ENCODE peak calls at places on chromosomes 11 and 22, in six cellular contexts. H, C, E, A, O and S are unnamed samples.
A peak's percentile ranks its signal among the peaks of the same experiment; 100 is the strongest.

GRCh38 chr11:27721505-27722116 is 21.4 kb upstream of the BDNF start:
- DNase-seq in H (no peak), C (no peak), E (no peak), A (no peak), O (no peak), S (no peak)

GRCh38 chr11:46309669-46310288 is 32.3 kb downstream of the CREB3L1 start:
- DNase-seq in H (no peak), C (no peak), E (no peak), A (peak; percentile 77), O (peak; percentile 48), S (no peak)

GRCh38 chr11:36306888-36307287 is 10.8 kb downstream of the PRR5L start:
- DNase-seq in H (peak; percentile 37), C (no peak), E (no peak), A (no peak), O (peak; percentile 27), S (no peak)

GRCh38 chr11:27861706-27862430 is 161.6 kb upstream of the BDNF start:
- DNase-seq in H (no peak), C (no peak), E (no peak), A (no peak), O (no peak), S (no peak)

GRCh38 chr11:3808846-3809623 is 675 bp downstream of the PGAP2 start:
- DNase-seq in H (peak; percentile 68), C (peak; percentile 41), E (no peak), A (peak; percentile 61), O (peak; percentile 62), S (peak; percentile 81)

GRCh38 chr11:6251990-6252473 is 7.6 kb upstream of the CCKBR start:
- DNase-seq in H (no peak), C (no peak), E (no peak), A (peak; percentile 18), O (no peak), S (no peak)

GRCh38 chr11:95723353-95723942 is 66.1 kb downstream of the FAM76B start:
- DNase-seq in H (no peak), C (no peak), E (no peak), A (no peak), O (no peak), S (no peak)

GRCh38 chr11:14341968-14342367 is 17.0 kb downstream of the RRAS2 start:
- DNase-seq in H (no peak), C (no peak), E (no peak), A (no peak), O (no peak), S (no peak)

GRCh38 chr11:132941024-132941646 is 591.2 kb downstream of the OPCML start:
- DNase-seq in H (peak; percentile 56), C (no peak), E (no peak), A (peak; percentile 31), O (no peak), S (peak; percentile 60)

GRCh38 chr11:114317738-114318137 is 21.5 kb downstream of the NNMT start:
- DNase-seq in H (peak; percentile 39), C (no peak), E (no peak), A (no peak), O (peak; percentile 13), S (peak; percentile 75)

GRCh38 chr11:61912530-61912898 is 4.9 kb downstream of the RAB3IL1 start:
- DNase-seq in H (peak; percentile 17), C (no peak), E (no peak), A (no peak), O (no peak), S (no peak)

DNA sequence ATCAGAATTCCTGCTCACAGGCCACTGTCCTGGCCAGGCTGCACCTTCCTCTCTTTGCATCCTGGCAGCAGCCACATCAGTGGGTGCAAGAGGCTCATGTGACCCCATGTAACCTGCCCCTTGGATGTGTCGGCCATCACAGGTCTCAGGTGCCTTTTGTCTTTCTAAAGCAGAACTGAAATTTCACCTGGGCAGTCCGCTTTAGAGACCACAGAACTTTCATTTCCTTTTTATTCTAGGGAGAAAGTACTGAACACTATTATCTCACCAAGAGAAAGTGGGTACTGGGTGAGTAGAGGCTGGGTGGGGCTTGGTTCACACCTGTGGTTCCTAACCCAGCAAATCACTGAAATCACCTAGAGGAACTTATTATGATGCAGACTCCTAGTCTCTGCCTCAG is 51.7 kb upstream of the NUP160 start:
- DNase-seq in H (no peak), C (peak; percentile 75), E (no peak), A (no peak), O (no peak), S (no peak)
- TF ChIP-seq JUND in H (no peak), C (no peak), E (no peak), A (no peak), O (no peak), S (no peak)

GRCh38 chr11:40132881-40133280 is 1326.6 kb downstream of the LRRC4C start:
- DNase-seq in H (no peak), C (no peak), E (no peak), A (no peak), O (no peak), S (no peak)

GRCh38 chr11:40133526-40133925 is 1325.9 kb downstream of the LRRC4C start:
- DNase-seq in H (no peak), C (no peak), E (no peak), A (no peak), O (no peak), S (no peak)

GRCh38 chr11:40129276-40129675 is 1330.2 kb downstream of the LRRC4C start:
- DNase-seq in H (peak; percentile 12), C (no peak), E (no peak), A (no peak), O (no peak), S (peak; percentile 22)

GRCh38 chr11:40134820-40135219 is 1324.6 kb downstream of the LRRC4C start:
- DNase-seq in H (peak; percentile 8), C (no peak), E (no peak), A (no peak), O (no peak), S (no peak)

GRCh38 chr11:40130427-40130826 is 1329.0 kb downstream of the LRRC4C start:
- DNase-seq in H (peak; percentile 16), C (no peak), E (no peak), A (no peak), O (no peak), S (peak; percentile 13)
- TF ChIP-seq JUND in H (no peak), C (no peak), E (no peak), A (no peak), O (no peak), S (no peak)

DNA sequence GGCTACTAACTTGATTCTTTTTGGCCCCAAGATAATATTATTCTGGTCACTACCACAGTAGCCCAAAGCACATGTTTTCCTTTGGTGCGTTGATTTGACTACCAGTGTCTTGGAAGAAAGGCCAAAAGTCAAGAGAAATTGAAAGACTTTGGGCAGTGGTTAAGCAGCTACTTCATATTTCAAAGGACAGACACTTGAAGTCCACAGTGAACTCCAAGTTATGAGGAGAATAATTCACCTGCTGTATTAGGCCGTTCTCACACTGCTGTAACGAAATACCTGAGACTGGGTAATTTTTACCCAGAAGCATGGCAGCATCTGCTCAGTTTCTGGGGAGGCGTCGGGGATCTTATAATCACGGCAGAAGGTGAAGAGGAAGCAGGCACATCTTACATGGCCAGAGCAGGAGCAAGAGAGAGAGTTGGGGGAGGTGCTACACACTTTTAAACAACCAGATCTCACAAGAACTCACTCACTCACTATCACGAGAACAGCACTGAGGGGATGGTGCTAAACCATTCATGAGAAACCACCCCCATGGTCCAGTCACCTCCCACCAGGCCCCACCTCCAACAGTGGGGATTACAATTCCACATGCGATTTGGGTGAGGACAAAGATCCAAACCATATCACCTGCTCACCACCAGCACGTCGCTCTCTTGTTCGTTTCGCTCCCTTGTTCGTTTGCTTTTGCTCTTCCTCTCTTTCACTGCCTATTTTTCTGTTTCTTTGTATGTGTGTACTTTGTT is 40.2 kb upstream of the PICALM start:
- DNase-seq in H (no peak), C (no peak), E (no peak), A (no peak), O (no peak), S (no peak)
- TF ChIP-seq JUND in H (no peak), C (no peak), E (no peak), A (no peak), O (no peak), S (no peak)

DNA sequence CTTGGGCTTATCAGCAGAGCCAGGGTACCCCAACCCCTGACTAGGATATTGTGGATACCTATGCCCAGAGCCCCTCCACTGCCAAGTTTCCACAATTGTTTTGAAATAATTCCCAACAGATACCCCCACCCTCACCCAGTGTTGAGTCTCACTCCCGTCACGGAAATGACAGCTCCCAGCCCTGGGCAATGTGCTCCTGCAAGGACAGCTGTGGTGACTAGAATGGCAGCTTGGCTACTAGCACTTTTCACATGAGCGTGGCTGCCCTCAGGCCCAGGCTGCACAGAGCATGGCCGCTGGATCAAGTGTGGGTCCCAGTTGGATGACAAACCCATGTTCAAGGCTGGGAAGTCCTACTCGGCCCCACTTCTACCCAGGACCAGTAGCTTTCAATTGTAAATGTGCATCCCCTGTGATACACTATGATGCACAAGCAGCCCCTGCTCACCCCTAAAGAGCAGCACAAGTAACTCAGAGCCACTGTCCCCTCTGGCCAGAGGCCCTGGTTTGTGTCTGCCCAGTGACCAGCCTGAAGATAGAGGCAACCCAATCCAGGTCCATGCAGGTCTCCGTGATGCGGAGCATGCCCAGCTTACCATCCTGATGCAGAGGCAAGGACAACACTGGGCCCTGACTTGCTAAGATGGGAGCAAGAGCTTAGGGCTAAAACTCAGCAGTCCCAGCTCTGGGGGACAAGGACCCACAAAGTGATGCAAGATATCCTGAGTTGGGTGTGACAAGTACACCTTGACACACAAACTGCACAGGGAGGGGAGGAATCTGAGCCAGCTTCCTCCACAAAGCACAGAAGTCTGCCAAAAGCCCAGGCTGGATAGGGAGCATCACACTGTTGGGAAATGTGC is 13.2 kb downstream of the KCNQ1OT1 start:
- DNase-seq in H (no peak), C (no peak), E (no peak), A (no peak), O (no peak), S (no peak)
- TF ChIP-seq JUND in H (no peak), C (no peak), E (no peak), A (no peak), O (no peak), S (no peak)

GRCh38 chr11:73415854-73416615 is 39.8 kb downstream of the RELT start:
- DNase-seq in H (no peak), C (no peak), E (no peak), A (no peak), O (no peak), S (no peak)
- TF ChIP-seq JUND in H (peak; percentile 45), C (no peak), E (no peak), A (no peak), O (no peak), S (no peak)

GRCh38 chr11:86955674-86956522 is 703 bp upstream of the FZD4 start:
- DNase-seq in H (peak; percentile 88), C (peak; percentile 5), E (no peak), A (peak; percentile 90), O (peak; percentile 34), S (peak; percentile 84)

GRCh38 chr11:86952933-86953637 is 2.1 kb downstream of the FZD4 start:
- DNase-seq in H (no peak), C (no peak), E (no peak), A (no peak), O (no peak), S (no peak)

GRCh38 chr11:86952221-86952875 is 2.8 kb downstream of the FZD4 start:
- DNase-seq in H (no peak), C (no peak), E (no peak), A (no peak), O (no peak), S (peak; percentile 58)

GRCh38 chr11:86954288-86955110 is 696 bp downstream of the FZD4 start:
- DNase-seq in H (peak; percentile 71), C (no peak), E (no peak), A (peak; percentile 23), O (no peak), S (peak; percentile 36)

GRCh38 chr11:86955111-86955673 is at the start of gene FZD4:
- DNase-seq in H (peak; percentile 98), C (no peak), E (no peak), A (peak; percentile 98), O (peak; percentile 48), S (peak; percentile 96)
- TF ChIP-seq JUND in H (no peak), C (no peak), E (no peak), A (no peak), O (no peak), S (no peak)

GRCh38 chr22:25167834-25168601 is 31.6 kb upstream of the CRYBB3 start:
- DNase-seq in H (no peak), C (no peak), E (no peak), A (no peak), O (peak; percentile 15), S (no peak)
- TF ChIP-seq JUND in H (no peak), C (no peak), E (no peak), A (no peak), O (no peak), S (no peak)